ENCODE peak calls at places on chromosomes 5 and 9, in six cellular contexts. P, R, F, N, J and L are unnamed samples.

GRCh38 chr5:61731267-61731945 is 399.3 kb downstream of the ZSWIM6 start:
- DNase-seq in P (no peak), R (no peak), F (no peak), N (no peak), J (no peak), L (no peak)

GRCh38 chr9:137028013-137028280 is at the start of gene ABCA2:
- DNase-seq in P (no peak), R (no peak), F (no peak), N (no peak), J (no peak), L (no peak)

GRCh38 chr9:120621941-120622340 is 42.0 kb upstream of the CDK5RAP2 start:
- DNase-seq in P (no peak), R (no peak), F (no peak), N (no peak), J (no peak), L (no peak)

GRCh38 chr5:116025831-116026230 is 6.4 kb upstream of the ARL14EPL start:
- DNase-seq in P (no peak), R (no peak), F (no peak), N (no peak), J (no peak), L (no peak)

GRCh38 chr5:133243196-133243595 is 191.4 kb downstream of the HSPA4 start:
- DNase-seq in P (no peak), R (no peak), F (no peak), N (no peak), J (no peak), L (no peak)

GRCh38 chr9:76630916-76631315 is 133.3 kb upstream of the PCA3 start:
- DNase-seq in P (no peak), R (no peak), F (no peak), N (no peak), J (no peak), L (no peak)

GRCh38 chr9:97188545-97188944 is 118.9 kb upstream of the CCDC180 start:
- DNase-seq in P (no peak), R (no peak), F (no peak), N (no peak), J (no peak), L (no peak)

GRCh38 chr5:73857446-73857845 is 231.4 kb downstream of the ARHGEF28 start:
- DNase-seq in P (no peak), R (no peak), F (no peak), N (no peak), J (no peak), L (no peak)

GRCh38 chr9:136646827-136647711 is 15.6 kb upstream of the EGFL7 start:
- DNase-seq in P (no peak), R (no peak), F (no peak), N (no peak), J (no peak), L (peak)

GRCh38 chr9:99873943-99874584 is 32.4 kb upstream of the STX17 start:
- DNase-seq in P (no peak), R (no peak), F (peak), N (no peak), J (no peak), L (no peak)

GRCh38 chr5:464446-464842 is 21.5 kb downstream of the EXOC3 start:
- DNase-seq in P (no peak), R (no peak), F (no peak), N (no peak), J (no peak), L (peak)

GRCh38 chr5:75363111-75363510 is 26.1 kb downstream of the HMGCR start:
- DNase-seq in P (no peak), R (no peak), F (no peak), N (no peak), J (no peak), L (no peak)

GRCh38 chr9:15612962-15613361 is 60.1 kb downstream of the CCDC171 start:
- DNase-seq in P (no peak), R (no peak), F (no peak), N (no peak), J (no peak), L (no peak)

GRCh38 chr5:141654298-141654697 is 3.1 kb upstream of the FCHSD1 start:
- DNase-seq in P (no peak), R (no peak), F (peak), N (peak), J (no peak), L (no peak)

GRCh38 chr5:166834246-166834645 is 1457.2 kb upstream of the WWC1 start:
- DNase-seq in P (no peak), R (no peak), F (no peak), N (no peak), J (no peak), L (no peak)

GRCh38 chr5:156594406-156594805 is 255.7 kb upstream of the PPP1R2B start:
- DNase-seq in P (no peak), R (no peak), F (no peak), N (no peak), J (no peak), L (no peak)

GRCh38 chr5:180213657-180214207 is 4.7 kb upstream of the RASGEF1C start:
- DNase-seq in P (no peak), R (no peak), F (no peak), N (no peak), J (no peak), L (no peak)

GRCh38 chr5:37875051-37875787 is 35.4 kb upstream of the GDNF start:
- DNase-seq in P (no peak), R (no peak), F (peak), N (peak), J (no peak), L (no peak)

GRCh38 chr9:121075251-121076036 is 689 bp downstream of the CNTRL start:
- DNase-seq in P (peak), R (no peak), F (peak), N (no peak), J (peak), L (no peak)

GRCh38 chr9:35563791-35564197 is 41.3 kb upstream of the TESK1 start:
- DNase-seq in P (peak), R (peak), F (no peak), N (no peak), J (no peak), L (peak)

DNA sequence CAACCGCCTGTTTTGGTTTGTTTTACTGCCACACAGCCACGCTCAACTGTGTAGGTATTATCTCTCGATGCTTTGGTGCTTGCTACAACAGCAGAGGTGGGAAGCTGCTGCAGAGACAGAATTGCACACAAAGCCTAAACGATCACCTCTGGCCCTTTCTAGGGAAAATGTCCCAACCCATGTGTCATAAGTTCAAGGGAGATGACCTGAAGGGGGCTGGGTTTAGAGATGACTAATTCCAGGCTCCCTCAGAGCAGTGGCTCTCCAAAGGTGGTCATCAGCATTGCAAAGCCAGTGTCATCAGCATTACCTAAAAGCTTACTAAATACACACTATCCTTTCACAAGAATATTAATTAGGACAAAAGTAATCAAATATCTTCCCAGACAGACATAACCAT is 10.9 kb downstream of the ZNF622 start:
- DNase-seq in P (no peak), R (no peak), F (no peak), N (no peak), J (no peak), L (no peak)
- TF ChIP-seq CTCF in P (no peak), R (no peak), F (no peak), N (no peak), J (no peak), L (no peak)

DNA sequence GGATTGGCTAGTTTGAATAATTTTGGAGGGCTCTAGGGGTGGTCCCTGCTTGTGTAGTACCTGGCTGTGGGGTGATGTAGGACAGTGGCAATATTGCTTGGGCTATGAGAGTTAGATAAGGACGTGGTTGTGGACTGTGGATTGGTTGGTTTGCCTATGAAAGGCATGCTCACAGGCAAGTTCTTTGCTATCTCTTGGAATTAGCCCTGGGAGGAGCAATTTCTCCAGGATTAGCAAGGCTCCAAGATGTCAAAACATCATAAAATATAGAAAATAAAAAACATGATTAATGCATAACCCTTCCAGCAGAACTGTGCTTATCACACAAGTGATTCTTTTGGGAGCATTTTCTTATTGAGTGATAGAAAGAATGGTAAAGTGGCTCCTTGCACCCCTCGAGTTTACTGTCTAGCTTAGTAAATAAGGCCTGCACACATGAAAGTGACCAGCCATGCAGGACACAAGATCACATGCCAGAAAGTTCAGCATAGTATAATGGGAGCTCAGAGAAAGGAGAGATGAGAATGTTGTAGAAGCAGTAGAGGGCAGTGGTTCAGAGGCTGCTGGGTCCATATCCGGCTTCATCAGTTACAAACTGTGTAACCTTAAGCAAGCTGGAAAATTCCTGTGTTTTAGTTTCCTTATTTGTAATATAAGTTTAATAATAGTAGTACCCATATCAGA is 13.8 kb downstream of the AOPEP start:
- DNase-seq in P (no peak), R (no peak), F (no peak), N (no peak), J (no peak), L (no peak)
- H3K4me3 ChIP-seq in P (no peak), R (no peak), F (no peak), N (no peak), J (no peak), L (no peak)

GRCh38 chr5:83473344-83474169 is 2.0 kb downstream of the VCAN start:
- DNase-seq in P (peak), R (peak), F (peak), N (peak), J (peak), L (peak)
- H3K27ac ChIP-seq in P (peak), R (peak), F (peak), N (peak), J (no peak), L (peak)

GRCh38 chr9:78866228-78867132 is 569.6 kb downstream of the PSAT1 start:
- DNase-seq in P (peak), R (no peak), F (peak), N (peak), J (peak), L (no peak)
- TF ChIP-seq CTCF in P (no peak), R (no peak), F (no peak), N (no peak), J (no peak), L (no peak)

GRCh38 chr5:119345861-119346260 is 10.0 kb upstream of the TNFAIP8 start:
- DNase-seq in P (no peak), R (no peak), F (no peak), N (no peak), J (no peak), L (no peak)

GRCh38 chr5:119346404-119346803 is 9.4 kb upstream of the TNFAIP8 start:
- DNase-seq in P (no peak), R (no peak), F (no peak), N (no peak), J (no peak), L (no peak)

GRCh38 chr5:119347996-119348395 is 7.8 kb upstream of the TNFAIP8 start:
- DNase-seq in P (no peak), R (no peak), F (peak), N (no peak), J (no peak), L (no peak)

GRCh38 chr5:119344231-119344630 is 11.6 kb upstream of the TNFAIP8 start:
- DNase-seq in P (no peak), R (no peak), F (no peak), N (no peak), J (no peak), L (no peak)

GRCh38 chr5:119347574-119347973 is 8.2 kb upstream of the TNFAIP8 start:
- DNase-seq in P (no peak), R (no peak), F (no peak), N (no peak), J (peak), L (no peak)
- H3K4me3 ChIP-seq in P (no peak), R (no peak), F (no peak), N (no peak), J (no peak), L (no peak)

GRCh38 chr5:66378407-66378806 is 217.8 kb upstream of the MAST4 start:
- DNase-seq in P (no peak), R (no peak), F (no peak), N (no peak), J (no peak), L (no peak)
- H3K27ac ChIP-seq in P (no peak), R (no peak), F (no peak), N (no peak), J (no peak), L (peak)

GRCh38 chr5:101012880-101013279 is 109.8 kb upstream of the ST8SIA4 start:
- DNase-seq in P (no peak), R (no peak), F (no peak), N (no peak), J (no peak), L (no peak)
- TF ChIP-seq CTCF in P (no peak), R (no peak), F (no peak), N (no peak), J (no peak), L (peak)

DNA sequence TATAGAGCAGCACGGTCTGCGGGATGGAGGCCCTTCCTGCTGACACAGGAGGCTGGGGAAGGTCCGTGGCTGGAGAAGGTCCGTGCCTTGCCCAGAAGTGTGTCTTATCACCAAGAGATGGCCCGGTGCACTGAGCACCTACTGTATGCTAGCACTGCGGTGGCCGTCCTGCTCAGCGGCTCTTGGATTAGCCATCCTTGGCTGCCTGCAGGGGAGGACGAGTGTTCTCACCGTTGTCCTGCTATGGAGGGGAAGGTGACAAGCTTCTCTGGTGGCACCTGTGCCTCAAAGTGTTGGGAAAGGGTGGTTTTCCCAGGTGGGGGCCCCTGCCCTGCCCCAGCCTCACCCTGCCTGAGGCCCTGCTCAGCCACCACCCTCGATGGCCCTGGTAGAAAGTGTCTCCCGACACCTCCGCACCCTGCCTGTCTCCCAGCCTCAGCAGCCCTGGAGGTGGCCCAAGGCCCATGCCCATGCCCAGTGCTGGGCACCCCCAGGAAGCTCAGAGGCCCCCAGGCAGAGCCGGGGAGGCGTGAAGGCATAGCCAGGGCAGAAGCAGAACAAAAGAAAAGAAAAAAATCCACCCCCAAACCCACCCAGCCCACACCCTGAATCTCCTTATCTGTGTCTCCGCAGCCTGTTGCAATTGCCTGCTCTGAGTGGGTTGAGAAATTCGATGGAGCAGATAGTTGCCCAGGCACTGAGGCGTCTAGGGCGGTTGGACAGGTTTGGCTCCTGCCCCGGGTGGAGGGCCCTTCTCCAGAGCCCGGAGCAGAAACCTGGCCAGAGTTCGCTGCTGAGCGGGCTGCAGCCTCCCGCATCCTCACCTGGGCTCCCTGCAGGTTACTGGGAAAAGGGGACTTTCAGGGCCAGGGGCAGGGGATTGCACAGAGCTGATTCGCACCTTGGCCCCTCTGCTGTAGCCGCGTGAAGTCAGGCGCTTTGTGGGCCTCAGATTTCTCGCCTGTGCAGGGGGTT is 30.5 kb downstream of the RXRA start:
- DNase-seq in P (no peak), R (no peak), F (no peak), N (no peak), J (peak), L (no peak)
- H3K4me3 ChIP-seq in P (no peak), R (no peak), F (no peak), N (no peak), J (peak), L (no peak)